ENCODE peak calls at places on chromosomes 12 and 14, in seven cellular contexts. One of them, this sample, is unnamed.

GRCh38 chr12:4133029-4133428 is 140.5 kb upstream of the CCND2 start:
- DNase-seq in mucosa of descending colon: no peak
- DNase-seq in thyroid gland: no peak
- DNase-seq in RWPE2: peak
- DNase-seq in mesothelial cell of epicardium: no peak
- DNase-seq in left lung: no peak
- DNase-seq in GM06990: no peak
- DNase-seq in this sample: no peak

GRCh38 chr14:67241416-67242362 is at the start of gene PALS1:
- DNase-seq in RWPE2: peak
- DNase-seq in mesothelial cell of epicardium: no peak
- DNase-seq in left lung: no peak
- DNase-seq in thyroid gland: no peak
- DNase-seq in GM06990: no peak
- DNase-seq in mucosa of descending colon: no peak
- DNase-seq in this sample: no peak

GRCh38 chr12:121022713-121023112 is 6.4 kb upstream of the C12orf43 start:
- DNase-seq in mesothelial cell of epicardium: no peak
- DNase-seq in mucosa of descending colon: no peak
- DNase-seq in GM06990: no peak
- DNase-seq in left lung: no peak
- DNase-seq in thyroid gland: no peak
- DNase-seq in RWPE2: no peak
- DNase-seq in this sample: no peak

GRCh38 chr12:106093246-106093645 is 45.5 kb downstream of the NUAK1 start:
- DNase-seq in GM06990: no peak
- DNase-seq in mesothelial cell of epicardium: no peak
- DNase-seq in RWPE2: no peak
- DNase-seq in mucosa of descending colon: no peak
- DNase-seq in thyroid gland: no peak
- DNase-seq in left lung: no peak
- DNase-seq in this sample: no peak

GRCh38 chr14:95935228-95935822 is 58.7 kb downstream of the TUNAR start:
- DNase-seq in mesothelial cell of epicardium: peak
- DNase-seq in GM06990: no peak
- DNase-seq in mucosa of descending colon: no peak
- DNase-seq in thyroid gland: no peak
- DNase-seq in left lung: no peak
- DNase-seq in RWPE2: no peak
- DNase-seq in this sample: no peak

GRCh38 chr12:3132636-3133409 is 55.6 kb downstream of the TSPAN9 start:
- DNase-seq in RWPE2: no peak
- DNase-seq in thyroid gland: peak
- DNase-seq in mucosa of descending colon: no peak
- DNase-seq in left lung: no peak
- DNase-seq in GM06990: no peak
- DNase-seq in mesothelial cell of epicardium: no peak
- DNase-seq in this sample: no peak

GRCh38 chr14:72706485-72706884 is 187.4 kb downstream of the DPF3 start:
- DNase-seq in thyroid gland: no peak
- DNase-seq in GM06990: no peak
- DNase-seq in mucosa of descending colon: no peak
- DNase-seq in mesothelial cell of epicardium: no peak
- DNase-seq in RWPE2: no peak
- DNase-seq in left lung: no peak
- DNase-seq in this sample: no peak

GRCh38 chr14:67187210-67187609 is 2.0 kb upstream of the GARIN2 start:
- DNase-seq in RWPE2: no peak
- DNase-seq in left lung: no peak
- DNase-seq in thyroid gland: no peak
- DNase-seq in GM06990: no peak
- DNase-seq in mesothelial cell of epicardium: no peak
- DNase-seq in mucosa of descending colon: no peak
- DNase-seq in this sample: no peak

GRCh38 chr12:5516371-5516770 is 84.5 kb downstream of the NTF3 start:
- DNase-seq in RWPE2: no peak
- DNase-seq in thyroid gland: no peak
- DNase-seq in left lung: no peak
- DNase-seq in mesothelial cell of epicardium: no peak
- DNase-seq in GM06990: no peak
- DNase-seq in mucosa of descending colon: no peak
- DNase-seq in this sample: no peak

GRCh38 chr14:58617619-58618018 is 20.1 kb upstream of the DACT1 start:
- DNase-seq in thyroid gland: no peak
- DNase-seq in left lung: no peak
- DNase-seq in RWPE2: no peak
- DNase-seq in mesothelial cell of epicardium: no peak
- DNase-seq in GM06990: no peak
- DNase-seq in mucosa of descending colon: no peak
- DNase-seq in this sample: no peak

GRCh38 chr14:61668267-61668666 is 27.0 kb upstream of the HIF1A start:
- DNase-seq in RWPE2: no peak
- DNase-seq in mesothelial cell of epicardium: no peak
- DNase-seq in GM06990: no peak
- DNase-seq in left lung: no peak
- DNase-seq in thyroid gland: no peak
- DNase-seq in mucosa of descending colon: no peak
- DNase-seq in this sample: no peak

GRCh38 chr14:60965402-60965801 is 15.5 kb downstream of the TRMT5 start:
- DNase-seq in mucosa of descending colon: no peak
- DNase-seq in GM06990: no peak
- DNase-seq in thyroid gland: no peak
- DNase-seq in mesothelial cell of epicardium: no peak
- DNase-seq in RWPE2: no peak
- DNase-seq in left lung: no peak
- DNase-seq in this sample: no peak

GRCh38 chr12:27618836-27619235 is 77.4 kb upstream of the REP15 start:
- DNase-seq in mesothelial cell of epicardium: no peak
- DNase-seq in GM06990: no peak
- DNase-seq in left lung: no peak
- DNase-seq in mucosa of descending colon: no peak
- DNase-seq in thyroid gland: no peak
- DNase-seq in RWPE2: no peak
- DNase-seq in this sample: no peak

GRCh38 chr12:15728118-15728598 is 61.0 kb downstream of the EPS8 start:
- DNase-seq in GM06990: no peak
- DNase-seq in left lung: no peak
- DNase-seq in mucosa of descending colon: no peak
- DNase-seq in thyroid gland: no peak
- DNase-seq in mesothelial cell of epicardium: no peak
- DNase-seq in RWPE2: no peak
- DNase-seq in this sample: no peak

GRCh38 chr14:105859717-105860614 is 333.6 kb downstream of the TMEM121 start:
- DNase-seq in left lung: peak
- DNase-seq in GM06990: no peak
- DNase-seq in mucosa of descending colon: peak
- DNase-seq in mesothelial cell of epicardium: peak
- DNase-seq in RWPE2: peak
- DNase-seq in thyroid gland: no peak
- DNase-seq in this sample: no peak

GRCh38 chr14:64800000-64800399 is 79.7 kb downstream of the SPTB start:
- DNase-seq in mucosa of descending colon: no peak
- DNase-seq in GM06990: no peak
- DNase-seq in RWPE2: no peak
- DNase-seq in mesothelial cell of epicardium: no peak
- DNase-seq in thyroid gland: peak
- DNase-seq in left lung: no peak
- DNase-seq in this sample: no peak

GRCh38 chr12:50224026-50224692 is 57.0 kb upstream of the CERS5 start:
- DNase-seq in RWPE2: no peak
- DNase-seq in mesothelial cell of epicardium: no peak
- DNase-seq in mucosa of descending colon: no peak
- DNase-seq in GM06990: peak
- DNase-seq in left lung: peak
- DNase-seq in thyroid gland: peak
- DNase-seq in this sample: no peak

GRCh38 chr12:52314511-52314910 is 6.7 kb downstream of the KRT83 start:
- DNase-seq in thyroid gland: no peak
- DNase-seq in left lung: no peak
- DNase-seq in mesothelial cell of epicardium: no peak
- DNase-seq in RWPE2: no peak
- DNase-seq in mucosa of descending colon: no peak
- DNase-seq in GM06990: no peak
- DNase-seq in this sample: no peak

DNA sequence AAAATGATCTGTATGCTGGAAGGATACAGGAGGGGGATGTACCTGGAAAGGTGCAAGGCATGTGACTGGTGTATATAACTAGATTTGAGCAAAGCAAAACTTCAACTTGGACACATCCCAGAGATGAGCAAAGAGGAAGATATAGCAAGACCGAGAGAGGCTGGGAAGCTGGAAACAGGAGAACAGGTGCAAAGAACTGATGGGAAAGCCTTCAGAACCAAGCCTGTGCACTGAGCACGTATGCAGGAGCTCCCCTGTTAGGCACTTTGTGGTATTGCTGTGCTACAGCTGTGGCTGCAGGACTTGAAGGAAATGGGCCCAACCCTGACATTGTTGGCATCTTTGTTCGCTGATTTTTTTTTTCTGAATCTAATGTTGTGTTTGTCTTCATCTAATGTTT is 120.7 kb upstream of the PWP1 start:
- DNase-seq in RWPE2: no peak
- DNase-seq in GM06990: no peak
- DNase-seq in left lung: no peak
- DNase-seq in mesothelial cell of epicardium: no peak
- DNase-seq in thyroid gland: peak
- DNase-seq in mucosa of descending colon: no peak
- DNase-seq in this sample: no peak
- TF ChIP-seq CTCF in RWPE2: peak
- TF ChIP-seq CTCF in GM06990: peak
- TF ChIP-seq CTCF in left lung: no peak
- TF ChIP-seq CTCF in mesothelial cell of epicardium: no peak
- TF ChIP-seq CTCF in thyroid gland: peak
- TF ChIP-seq CTCF in mucosa of descending colon: no peak
- TF ChIP-seq CTCF in this sample: peak

GRCh38 chr14:52399104-52399503 is 85.0 kb downstream of the PTGER2 start:
- DNase-seq in RWPE2: no peak
- DNase-seq in mesothelial cell of epicardium: no peak
- DNase-seq in mucosa of descending colon: no peak
- DNase-seq in GM06990: no peak
- DNase-seq in thyroid gland: no peak
- DNase-seq in left lung: no peak
- DNase-seq in this sample: no peak

GRCh38 chr14:52400846-52401245 is 86.7 kb downstream of the PTGER2 start:
- DNase-seq in mesothelial cell of epicardium: no peak
- DNase-seq in left lung: no peak
- DNase-seq in GM06990: no peak
- DNase-seq in thyroid gland: no peak
- DNase-seq in RWPE2: no peak
- DNase-seq in mucosa of descending colon: no peak
- DNase-seq in this sample: no peak

GRCh38 chr14:52397844-52398243 is 83.7 kb downstream of the PTGER2 start:
- DNase-seq in GM06990: no peak
- DNase-seq in mesothelial cell of epicardium: no peak
- DNase-seq in left lung: no peak
- DNase-seq in RWPE2: no peak
- DNase-seq in thyroid gland: no peak
- DNase-seq in mucosa of descending colon: no peak
- DNase-seq in this sample: no peak

GRCh38 chr14:52402812-52403526 is 88.9 kb downstream of the PTGER2 start:
- DNase-seq in GM06990: no peak
- DNase-seq in RWPE2: no peak
- DNase-seq in left lung: no peak
- DNase-seq in thyroid gland: no peak
- DNase-seq in mesothelial cell of epicardium: no peak
- DNase-seq in mucosa of descending colon: no peak
- DNase-seq in this sample: no peak

DNA sequence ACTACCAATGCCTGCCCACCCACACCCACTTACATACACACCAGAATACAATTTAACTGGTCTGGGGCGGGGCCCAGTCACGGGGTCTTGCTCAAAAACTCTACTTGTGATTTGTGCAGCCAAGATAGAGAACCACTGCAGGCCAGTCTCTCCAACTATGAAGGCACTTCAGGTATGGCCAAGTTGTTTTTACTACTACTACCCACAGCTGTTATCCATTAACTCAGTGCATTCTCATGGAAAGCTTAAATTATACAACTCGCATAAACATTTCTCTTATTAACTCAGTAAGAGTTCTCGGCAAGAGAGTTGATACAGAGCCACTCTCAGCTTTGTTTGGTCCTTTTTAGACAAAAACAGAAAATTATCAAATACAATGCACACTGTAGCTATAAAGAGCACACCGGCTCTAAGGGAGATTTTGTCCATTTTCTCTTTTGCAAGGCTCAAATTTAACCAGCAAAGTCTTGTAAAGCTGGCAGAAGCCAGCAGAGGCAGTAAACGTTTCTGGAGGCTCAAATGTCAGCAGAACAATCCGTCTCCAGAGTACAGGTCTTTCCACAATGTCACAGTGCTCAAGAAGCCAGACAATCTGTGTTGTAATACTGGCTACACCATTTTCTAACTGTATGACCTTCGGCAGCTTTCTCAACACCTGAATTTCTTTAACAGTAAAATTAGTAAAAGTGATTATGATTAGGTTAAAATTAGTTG is 85.9 kb downstream of the PTGER2 start:
- DNase-seq in thyroid gland: no peak
- DNase-seq in mucosa of descending colon: peak
- DNase-seq in GM06990: no peak
- DNase-seq in RWPE2: no peak
- DNase-seq in mesothelial cell of epicardium: no peak
- DNase-seq in left lung: no peak
- DNase-seq in this sample: no peak
- TF ChIP-seq CTCF in thyroid gland: no peak
- TF ChIP-seq CTCF in mucosa of descending colon: no peak
- TF ChIP-seq CTCF in GM06990: no peak
- TF ChIP-seq CTCF in RWPE2: peak
- TF ChIP-seq CTCF in mesothelial cell of epicardium: no peak
- TF ChIP-seq CTCF in left lung: no peak
- TF ChIP-seq CTCF in this sample: no peak

GRCh38 chr12:90245396-90245795 is 536.8 kb upstream of the ATP2B1 start:
- DNase-seq in mucosa of descending colon: no peak
- DNase-seq in left lung: no peak
- DNase-seq in GM06990: no peak
- DNase-seq in thyroid gland: no peak
- DNase-seq in mesothelial cell of epicardium: no peak
- DNase-seq in RWPE2: no peak
- DNase-seq in this sample: no peak
- TF ChIP-seq CTCF in mucosa of descending colon: no peak
- TF ChIP-seq CTCF in left lung: no peak
- TF ChIP-seq CTCF in GM06990: no peak
- TF ChIP-seq CTCF in thyroid gland: no peak
- TF ChIP-seq CTCF in mesothelial cell of epicardium: no peak
- TF ChIP-seq CTCF in RWPE2: no peak
- TF ChIP-seq CTCF in this sample: no peak

GRCh38 chr12:62832528-62832927 is 102.4 kb downstream of the PPM1H start:
- DNase-seq in RWPE2: no peak
- DNase-seq in mucosa of descending colon: no peak
- DNase-seq in left lung: no peak
- DNase-seq in mesothelial cell of epicardium: no peak
- DNase-seq in thyroid gland: no peak
- DNase-seq in GM06990: no peak
- DNase-seq in this sample: no peak

GRCh38 chr12:62832027-62832426 is 102.9 kb downstream of the PPM1H start:
- DNase-seq in RWPE2: no peak
- DNase-seq in thyroid gland: no peak
- DNase-seq in mucosa of descending colon: no peak
- DNase-seq in left lung: no peak
- DNase-seq in GM06990: no peak
- DNase-seq in mesothelial cell of epicardium: no peak
- DNase-seq in this sample: no peak

GRCh38 chr12:62827855-62828254 is 107.1 kb downstream of the PPM1H start:
- DNase-seq in thyroid gland: no peak
- DNase-seq in mesothelial cell of epicardium: no peak
- DNase-seq in mucosa of descending colon: no peak
- DNase-seq in RWPE2: no peak
- DNase-seq in left lung: no peak
- DNase-seq in GM06990: no peak
- DNase-seq in this sample: no peak

GRCh38 chr12:62827042-62827441 is 107.9 kb downstream of the PPM1H start:
- DNase-seq in left lung: no peak
- DNase-seq in mesothelial cell of epicardium: no peak
- DNase-seq in thyroid gland: no peak
- DNase-seq in GM06990: no peak
- DNase-seq in RWPE2: no peak
- DNase-seq in mucosa of descending colon: no peak
- DNase-seq in this sample: no peak
- TF ChIP-seq CTCF in left lung: no peak
- TF ChIP-seq CTCF in mesothelial cell of epicardium: no peak
- TF ChIP-seq CTCF in thyroid gland: no peak
- TF ChIP-seq CTCF in GM06990: peak
- TF ChIP-seq CTCF in RWPE2: no peak
- TF ChIP-seq CTCF in mucosa of descending colon: no peak
- TF ChIP-seq CTCF in this sample: no peak

This sample was measured in D721Med.